ENCODE peak calls at places on chromosomes 5 and 9, in eight cellular contexts. One of them, this sample, is unnamed.

GRCh38 chr5:179623906-179624741 is 653 bp upstream of the HNRNPH1 start:
- DNase-seq in esophagus muscularis mucosa: no peak
- DNase-seq in dorsolateral prefrontal cortex: no peak
- DNase-seq in RWPE2: peak
- DNase-seq in gastrocnemius medialis: peak
- DNase-seq in A673: no peak
- DNase-seq in AG04450: no peak
- DNase-seq in fibroblast of villous mesenchyme: peak
- DNase-seq in this sample: no peak

GRCh38 chr5:108801301-108801700 is 53.6 kb downstream of the FER start:
- DNase-seq in esophagus muscularis mucosa: no peak
- DNase-seq in dorsolateral prefrontal cortex: no peak
- DNase-seq in A673: no peak
- DNase-seq in AG04450: no peak
- DNase-seq in RWPE2: no peak
- DNase-seq in fibroblast of villous mesenchyme: no peak
- DNase-seq in gastrocnemius medialis: no peak
- DNase-seq in this sample: no peak

GRCh38 chr9:69877852-69878507 is 57.4 kb downstream of the CFAP95 start:
- DNase-seq in fibroblast of villous mesenchyme: peak
- DNase-seq in A673: peak
- DNase-seq in RWPE2: no peak
- DNase-seq in dorsolateral prefrontal cortex: no peak
- DNase-seq in AG04450: no peak
- DNase-seq in gastrocnemius medialis: no peak
- DNase-seq in esophagus muscularis mucosa: no peak
- DNase-seq in this sample: no peak

GRCh38 chr9:6605202-6605601 is 40.3 kb downstream of the GLDC start:
- DNase-seq in RWPE2: no peak
- DNase-seq in gastrocnemius medialis: no peak
- DNase-seq in fibroblast of villous mesenchyme: no peak
- DNase-seq in dorsolateral prefrontal cortex: no peak
- DNase-seq in A673: no peak
- DNase-seq in esophagus muscularis mucosa: no peak
- DNase-seq in AG04450: no peak
- DNase-seq in this sample: no peak

GRCh38 chr9:111903996-111904395 is 7.4 kb downstream of the UGCG start:
- DNase-seq in RWPE2: no peak
- DNase-seq in dorsolateral prefrontal cortex: no peak
- DNase-seq in A673: no peak
- DNase-seq in gastrocnemius medialis: no peak
- DNase-seq in AG04450: no peak
- DNase-seq in esophagus muscularis mucosa: no peak
- DNase-seq in fibroblast of villous mesenchyme: no peak
- DNase-seq in this sample: no peak

GRCh38 chr9:130461218-130461630 is 16.5 kb downstream of the ASS1 start:
- DNase-seq in fibroblast of villous mesenchyme: peak
- DNase-seq in gastrocnemius medialis: peak
- DNase-seq in RWPE2: no peak
- DNase-seq in esophagus muscularis mucosa: no peak
- DNase-seq in A673: peak
- DNase-seq in dorsolateral prefrontal cortex: no peak
- DNase-seq in AG04450: no peak
- DNase-seq in this sample: no peak

GRCh38 chr9:108053555-108054061 is 564.0 kb upstream of the KLF4 start:
- DNase-seq in esophagus muscularis mucosa: no peak
- DNase-seq in RWPE2: no peak
- DNase-seq in AG04450: peak
- DNase-seq in gastrocnemius medialis: peak
- DNase-seq in A673: peak
- DNase-seq in dorsolateral prefrontal cortex: no peak
- DNase-seq in fibroblast of villous mesenchyme: peak
- DNase-seq in this sample: no peak

GRCh38 chr5:128290152-128290858 is 206.7 kb downstream of the SLC12A2 start:
- DNase-seq in dorsolateral prefrontal cortex: no peak
- DNase-seq in A673: no peak
- DNase-seq in fibroblast of villous mesenchyme: no peak
- DNase-seq in gastrocnemius medialis: no peak
- DNase-seq in esophagus muscularis mucosa: no peak
- DNase-seq in AG04450: no peak
- DNase-seq in RWPE2: no peak
- DNase-seq in this sample: no peak

GRCh38 chr5:60670764-60671163 is 29.2 kb downstream of the DEPDC1B start:
- DNase-seq in dorsolateral prefrontal cortex: no peak
- DNase-seq in fibroblast of villous mesenchyme: no peak
- DNase-seq in AG04450: no peak
- DNase-seq in A673: no peak
- DNase-seq in RWPE2: no peak
- DNase-seq in gastrocnemius medialis: no peak
- DNase-seq in esophagus muscularis mucosa: no peak
- DNase-seq in this sample: no peak

GRCh38 chr5:164934561-164934960 is 1429.1 kb downstream of the MAT2B start:
- DNase-seq in RWPE2: no peak
- DNase-seq in fibroblast of villous mesenchyme: no peak
- DNase-seq in esophagus muscularis mucosa: no peak
- DNase-seq in A673: no peak
- DNase-seq in AG04450: no peak
- DNase-seq in dorsolateral prefrontal cortex: no peak
- DNase-seq in gastrocnemius medialis: no peak
- DNase-seq in this sample: no peak

GRCh38 chr5:173290477-173291131 is 37.6 kb downstream of the STC2 start:
- DNase-seq in gastrocnemius medialis: no peak
- DNase-seq in fibroblast of villous mesenchyme: peak
- DNase-seq in esophagus muscularis mucosa: no peak
- DNase-seq in AG04450: no peak
- DNase-seq in RWPE2: no peak
- DNase-seq in dorsolateral prefrontal cortex: no peak
- DNase-seq in A673: peak
- DNase-seq in this sample: no peak

GRCh38 chr9:112351184-112351583 is 17.8 kb upstream of the PTBP3 start:
- DNase-seq in gastrocnemius medialis: no peak
- DNase-seq in fibroblast of villous mesenchyme: no peak
- DNase-seq in esophagus muscularis mucosa: no peak
- DNase-seq in A673: no peak
- DNase-seq in dorsolateral prefrontal cortex: no peak
- DNase-seq in AG04450: no peak
- DNase-seq in RWPE2: no peak
- DNase-seq in this sample: no peak

GRCh38 chr5:10668697-10669096 is 92.3 kb downstream of the DAP start:
- DNase-seq in gastrocnemius medialis: no peak
- DNase-seq in dorsolateral prefrontal cortex: no peak
- DNase-seq in A673: no peak
- DNase-seq in fibroblast of villous mesenchyme: no peak
- DNase-seq in RWPE2: no peak
- DNase-seq in esophagus muscularis mucosa: no peak
- DNase-seq in AG04450: no peak
- DNase-seq in this sample: no peak

GRCh38 chr5:82720213-82720612 is 357.0 kb downstream of the TMEM167A start:
- DNase-seq in AG04450: no peak
- DNase-seq in esophagus muscularis mucosa: no peak
- DNase-seq in RWPE2: no peak
- DNase-seq in fibroblast of villous mesenchyme: no peak
- DNase-seq in dorsolateral prefrontal cortex: no peak
- DNase-seq in A673: no peak
- DNase-seq in gastrocnemius medialis: no peak
- DNase-seq in this sample: no peak

DNA sequence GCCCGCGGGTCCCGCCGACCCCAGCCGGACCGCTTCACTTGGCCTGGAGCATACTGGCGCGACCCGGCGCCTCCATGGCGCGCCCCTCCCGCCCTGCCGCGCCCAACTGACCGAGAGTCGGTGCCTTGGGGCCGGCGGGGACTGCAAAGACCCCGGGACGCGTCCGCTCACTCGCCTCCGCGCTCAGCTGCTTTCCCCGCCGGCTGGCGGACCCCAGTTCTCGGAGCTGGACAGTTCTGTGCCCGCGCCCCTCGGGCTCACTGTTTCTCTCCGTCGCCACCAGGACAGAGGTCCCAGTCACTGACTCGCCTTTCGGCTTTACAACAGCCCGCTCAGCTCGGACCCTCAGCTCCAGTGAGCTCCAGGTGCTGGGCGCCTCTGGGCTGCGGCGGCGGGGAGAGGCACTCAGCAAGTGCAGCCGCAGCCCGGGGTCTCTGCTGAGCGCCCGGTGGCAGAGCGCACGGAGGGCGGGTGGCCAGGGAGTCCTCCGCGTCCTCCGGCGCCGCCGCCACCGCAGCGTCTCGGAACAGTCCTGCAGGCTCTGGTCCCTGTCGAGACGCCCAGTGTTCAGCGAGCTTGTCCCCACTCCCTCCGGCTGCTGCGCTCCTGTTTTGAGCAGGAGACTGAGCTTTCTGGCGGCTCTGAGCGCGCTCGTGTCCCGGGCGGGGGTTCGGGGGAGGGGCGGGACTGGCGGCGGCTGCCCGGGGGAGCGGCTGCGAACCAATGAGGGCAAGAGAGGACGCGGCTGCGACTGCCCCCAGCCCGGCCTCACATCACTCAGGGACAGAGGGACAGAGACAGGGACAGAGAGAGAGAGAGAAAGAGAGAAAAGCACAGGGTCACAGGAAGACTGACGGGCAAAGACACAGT is at the start of gene SMIM32:
- DNase-seq in A673: peak
- DNase-seq in dorsolateral prefrontal cortex: no peak
- DNase-seq in AG04450: no peak
- DNase-seq in esophagus muscularis mucosa: peak
- DNase-seq in gastrocnemius medialis: no peak
- DNase-seq in fibroblast of villous mesenchyme: no peak
- DNase-seq in RWPE2: peak
- DNase-seq in this sample: no peak
- H3K4me3 ChIP-seq in A673: peak
- H3K4me3 ChIP-seq in dorsolateral prefrontal cortex: peak
- H3K4me3 ChIP-seq in AG04450: peak
- H3K4me3 ChIP-seq in esophagus muscularis mucosa: peak
- H3K4me3 ChIP-seq in gastrocnemius medialis: peak
- H3K4me3 ChIP-seq in fibroblast of villous mesenchyme: peak
- H3K4me3 ChIP-seq in RWPE2: peak
- H3K4me3 ChIP-seq in this sample: peak

DNA sequence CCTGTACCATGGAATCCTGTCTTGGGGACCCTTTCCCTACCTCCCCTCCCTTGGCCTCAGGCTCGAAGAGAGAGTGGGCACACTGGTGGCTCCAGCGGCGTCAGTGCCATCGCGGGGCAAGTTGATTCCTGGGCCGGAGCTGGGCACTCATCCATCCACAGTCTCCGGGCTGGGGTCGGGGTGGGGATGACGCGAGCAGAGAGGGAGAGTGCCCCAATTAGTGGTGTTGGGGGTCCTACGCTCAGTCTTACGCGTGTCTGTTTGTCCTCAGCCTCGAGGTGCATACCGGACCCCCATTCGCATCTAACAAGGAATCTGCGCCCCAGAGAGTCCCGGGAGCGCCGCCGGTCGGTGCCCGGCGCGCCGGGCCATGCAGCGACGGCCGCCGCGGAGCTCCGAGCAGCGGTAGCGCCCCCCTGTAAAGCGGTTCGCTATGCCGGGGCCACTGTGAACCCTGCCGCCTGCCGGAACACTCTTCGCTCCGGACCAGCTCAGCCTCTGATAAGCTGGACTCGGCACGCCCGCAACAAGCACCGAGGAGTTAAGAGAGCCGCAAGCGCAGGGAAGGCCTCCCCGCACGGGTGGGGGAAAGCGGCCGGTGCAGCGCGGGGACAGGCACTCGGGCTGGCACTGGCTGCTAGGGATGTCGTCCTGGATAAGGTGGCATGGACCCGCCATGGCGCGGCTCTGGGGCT is 724 bp downstream of the NTRK2 start:
- DNase-seq in A673: no peak
- DNase-seq in RWPE2: no peak
- DNase-seq in gastrocnemius medialis: no peak
- DNase-seq in fibroblast of villous mesenchyme: no peak
- DNase-seq in dorsolateral prefrontal cortex: peak
- DNase-seq in esophagus muscularis mucosa: no peak
- DNase-seq in AG04450: no peak
- DNase-seq in this sample: no peak
- TF ChIP-seq CTCF in A673: no peak
- TF ChIP-seq CTCF in RWPE2: no peak
- TF ChIP-seq CTCF in gastrocnemius medialis: no peak
- TF ChIP-seq CTCF in fibroblast of villous mesenchyme: no peak
- TF ChIP-seq CTCF in dorsolateral prefrontal cortex: no peak
- TF ChIP-seq CTCF in esophagus muscularis mucosa: no peak
- TF ChIP-seq CTCF in AG04450: no peak
- TF ChIP-seq CTCF in this sample: no peak

GRCh38 chr9:76022317-76022716 is 131.8 kb downstream of the PCSK5 start:
- DNase-seq in A673: no peak
- DNase-seq in AG04450: no peak
- DNase-seq in esophagus muscularis mucosa: no peak
- DNase-seq in fibroblast of villous mesenchyme: no peak
- DNase-seq in dorsolateral prefrontal cortex: no peak
- DNase-seq in RWPE2: no peak
- DNase-seq in gastrocnemius medialis: no peak
- DNase-seq in this sample: no peak

GRCh38 chr9:76027426-76027825 is 137.0 kb downstream of the PCSK5 start:
- DNase-seq in AG04450: no peak
- DNase-seq in fibroblast of villous mesenchyme: no peak
- DNase-seq in dorsolateral prefrontal cortex: no peak
- DNase-seq in gastrocnemius medialis: no peak
- DNase-seq in esophagus muscularis mucosa: no peak
- DNase-seq in A673: no peak
- DNase-seq in RWPE2: no peak
- DNase-seq in this sample: no peak

GRCh38 chr9:76026796-76027195 is 136.3 kb downstream of the PCSK5 start:
- DNase-seq in AG04450: no peak
- DNase-seq in A673: no peak
- DNase-seq in dorsolateral prefrontal cortex: no peak
- DNase-seq in fibroblast of villous mesenchyme: no peak
- DNase-seq in gastrocnemius medialis: no peak
- DNase-seq in RWPE2: no peak
- DNase-seq in esophagus muscularis mucosa: no peak
- DNase-seq in this sample: no peak

GRCh38 chr9:76020654-76021053 is 130.2 kb downstream of the PCSK5 start:
- DNase-seq in gastrocnemius medialis: no peak
- DNase-seq in A673: no peak
- DNase-seq in RWPE2: no peak
- DNase-seq in dorsolateral prefrontal cortex: no peak
- DNase-seq in fibroblast of villous mesenchyme: no peak
- DNase-seq in esophagus muscularis mucosa: no peak
- DNase-seq in AG04450: no peak
- DNase-seq in this sample: no peak

GRCh38 chr9:76023715-76024195 is 133.3 kb downstream of the PCSK5 start:
- DNase-seq in fibroblast of villous mesenchyme: no peak
- DNase-seq in AG04450: no peak
- DNase-seq in esophagus muscularis mucosa: no peak
- DNase-seq in dorsolateral prefrontal cortex: no peak
- DNase-seq in gastrocnemius medialis: no peak
- DNase-seq in A673: no peak
- DNase-seq in RWPE2: no peak
- DNase-seq in this sample: no peak
- H3K4me3 ChIP-seq in fibroblast of villous mesenchyme: no peak
- H3K4me3 ChIP-seq in AG04450: no peak
- H3K4me3 ChIP-seq in esophagus muscularis mucosa: no peak
- H3K4me3 ChIP-seq in dorsolateral prefrontal cortex: no peak
- H3K4me3 ChIP-seq in gastrocnemius medialis: no peak
- H3K4me3 ChIP-seq in A673: no peak
- H3K4me3 ChIP-seq in RWPE2: no peak
- H3K4me3 ChIP-seq in this sample: no peak

DNA sequence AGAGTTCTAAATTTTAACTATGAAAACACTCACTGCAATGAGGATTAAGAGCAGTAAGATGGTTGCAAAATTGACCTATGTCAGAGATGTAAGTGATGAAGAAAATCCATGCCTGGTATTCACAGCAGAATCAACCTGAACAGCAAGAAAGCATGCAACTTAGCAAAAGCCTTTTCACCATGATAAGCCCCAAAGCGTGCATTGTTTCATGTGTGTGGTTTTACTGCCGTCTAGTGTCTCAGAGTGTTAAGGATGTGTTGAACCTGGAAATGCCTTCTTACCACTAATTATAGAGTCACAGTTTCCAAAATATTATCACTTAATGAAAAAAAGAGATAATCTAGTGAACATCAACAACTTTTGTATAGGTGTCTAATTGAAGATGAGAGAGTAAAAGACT is 415.2 kb upstream of the TRPC7 start:
- DNase-seq in A673: no peak
- DNase-seq in dorsolateral prefrontal cortex: no peak
- DNase-seq in AG04450: no peak
- DNase-seq in fibroblast of villous mesenchyme: peak
- DNase-seq in RWPE2: no peak
- DNase-seq in gastrocnemius medialis: no peak
- DNase-seq in esophagus muscularis mucosa: no peak
- DNase-seq in this sample: no peak
- TF ChIP-seq CTCF in A673: peak
- TF ChIP-seq CTCF in dorsolateral prefrontal cortex: no peak
- TF ChIP-seq CTCF in AG04450: no peak
- TF ChIP-seq CTCF in fibroblast of villous mesenchyme: peak
- TF ChIP-seq CTCF in RWPE2: no peak
- TF ChIP-seq CTCF in gastrocnemius medialis: no peak
- TF ChIP-seq CTCF in esophagus muscularis mucosa: no peak
- TF ChIP-seq CTCF in this sample: no peak